ENCODE peak calls at places on chromosomes 13 and 19, in six cellular contexts. R is GM12891, I is H1, S is HepG2, F is GM12878, V is K562. B is an unnamed sample.

GRCh38 chr19:2374808-2375207 is 14.7 kb downstream of the TMPRSS9 start:
- DNase-seq in R (no peak), I (no peak), S (no peak), F (no peak), V (no peak), B (no peak)

GRCh38 chr13:21674271-21675009 is 3.6 kb downstream of the FGF9 start:
- DNase-seq in R (no peak), I (peak), S (no peak), F (no peak), V (peak), B (peak)

GRCh38 chr19:33464010-33464732 is 57.4 kb downstream of the PEPD start:
- DNase-seq in R (no peak), I (no peak), S (no peak), F (no peak), V (no peak), B (no peak)

GRCh38 chr19:43101950-43102349 is 19.4 kb upstream of the PSG2 start:
- DNase-seq in R (no peak), I (no peak), S (no peak), F (no peak), V (no peak), B (no peak)

GRCh38 chr13:69287050-69287698 is 820.5 kb upstream of the ATXN8OS start:
- DNase-seq in R (no peak), I (no peak), S (no peak), F (no peak), V (no peak), B (no peak)

GRCh38 chr19:5621945-5622464 is 571 bp downstream of the SAFB2 start:
- DNase-seq in R (no peak), I (peak), S (no peak), F (no peak), V (peak), B (no peak)

GRCh38 chr13:25752957-25753540 is 298.8 kb downstream of the SHISA2 start:
- DNase-seq in R (no peak), I (no peak), S (no peak), F (no peak), V (no peak), B (no peak)

GRCh38 chr13:35279500-35279899 is 197.0 kb downstream of the MAB21L1 start:
- DNase-seq in R (no peak), I (no peak), S (peak), F (no peak), V (no peak), B (no peak)

GRCh38 chr13:41401371-41401770 is 56.0 kb upstream of the RGCC start:
- DNase-seq in R (no peak), I (no peak), S (no peak), F (no peak), V (no peak), B (no peak)

GRCh38 chr13:113076681-113077401 is 28.8 kb upstream of the F7 start:
- DNase-seq in R (no peak), I (no peak), S (no peak), F (no peak), V (no peak), B (no peak)

GRCh38 chr19:46753420-46754155 is 7.3 kb upstream of the STRN4 start:
- DNase-seq in R (peak), I (peak), S (peak), F (no peak), V (peak), B (no peak)

GRCh38 chr19:4768934-4769777 is 22.4 kb upstream of the FEM1A start:
- DNase-seq in R (peak), I (peak), S (peak), F (no peak), V (peak), B (peak)

GRCh38 chr19:2460245-2460644 is 3.5 kb upstream of the LMNB2 start:
- DNase-seq in R (no peak), I (no peak), S (no peak), F (no peak), V (no peak), B (no peak)

GRCh38 chr13:26601669-26602068 is 44.2 kb downstream of the WASF3 start:
- DNase-seq in R (no peak), I (no peak), S (no peak), F (peak), V (peak), B (no peak)

GRCh38 chr13:97883356-97883755 is 70.1 kb upstream of the IPO5 start:
- DNase-seq in R (no peak), I (no peak), S (no peak), F (no peak), V (no peak), B (no peak)

GRCh38 chr19:5150902-5151741 is 182.2 kb downstream of the KDM4B start:
- DNase-seq in R (peak), I (peak), S (no peak), F (no peak), V (no peak), B (peak)

GRCh38 chr19:5934779-5935472 is 20.9 kb downstream of the CAPS start:
- DNase-seq in R (no peak), I (no peak), S (no peak), F (no peak), V (no peak), B (no peak)

GRCh38 chr13:72504026-72504925 is 223.2 kb downstream of the MZT1 start:
- DNase-seq in R (no peak), I (no peak), S (no peak), F (no peak), V (no peak), B (no peak)

GRCh38 chr13:101085551-101085950 is 330.8 kb downstream of the NALCN start:
- DNase-seq in R (no peak), I (no peak), S (no peak), F (no peak), V (no peak), B (no peak)
- TF ChIP-seq POLR2A in R (no peak), I (no peak), S (no peak), F (no peak), V (no peak), B (no peak)

GRCh38 chr19:40523322-40524047 is 53.2 kb upstream of the SHKBP1 start:
- DNase-seq in R (peak), I (peak), S (peak), F (no peak), V (peak), B (peak)
- TF ChIP-seq TAF1 in R (no peak), I (no peak), S (no peak), F (no peak), V (no peak), B (no peak)

DNA sequence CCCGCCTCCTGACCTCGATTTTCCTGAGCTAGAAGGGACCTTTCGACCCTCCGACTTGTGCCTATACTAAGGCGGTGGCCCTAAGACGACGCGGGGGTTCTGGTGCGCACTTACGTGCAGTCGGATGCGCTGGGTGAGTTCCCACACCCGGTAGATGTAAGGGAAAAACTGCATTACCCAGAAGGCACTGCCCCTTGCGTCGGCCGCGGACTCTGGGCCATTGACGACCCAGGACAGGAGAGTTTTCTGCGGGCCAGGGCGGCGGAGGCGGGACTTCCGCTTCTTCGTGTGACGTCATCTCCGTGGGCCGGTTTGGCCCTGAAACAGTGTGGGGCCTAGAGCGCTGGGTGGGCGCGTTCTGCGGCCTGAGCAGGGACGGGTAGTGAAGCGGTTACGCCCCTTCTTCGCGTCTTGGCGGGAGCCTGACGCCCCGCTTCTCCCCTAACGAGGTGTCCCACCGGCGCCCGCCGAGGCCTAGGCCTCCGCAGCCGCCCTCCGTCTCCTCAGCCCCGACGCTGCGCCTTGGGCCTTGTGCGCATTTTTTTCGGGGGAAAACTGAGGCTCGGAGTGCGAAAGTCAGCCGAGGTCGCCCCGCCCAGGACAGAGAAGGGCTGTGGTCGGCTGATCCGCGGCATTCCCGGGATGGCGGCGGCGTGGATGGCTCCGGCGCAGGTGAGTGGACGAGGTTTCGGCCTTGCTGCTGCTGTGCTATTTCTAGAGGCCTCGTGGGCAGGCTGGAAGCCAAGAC is at the start of gene ZNF460:
- DNase-seq in R (peak), I (peak), S (peak), F (peak), V (peak), B (peak)
- TF ChIP-seq POLR2A in R (peak), I (peak), S (peak), F (peak), V (peak), B (peak)

GRCh38 chr19:18742324-18742723 is 48.8 kb downstream of the COMP start:
- DNase-seq in R (no peak), I (no peak), S (no peak), F (no peak), V (no peak), B (no peak)

GRCh38 chr19:18741566-18742121 is 49.5 kb downstream of the COMP start:
- DNase-seq in R (no peak), I (no peak), S (peak), F (no peak), V (no peak), B (no peak)

GRCh38 chr19:18742838-18743237 is 48.3 kb downstream of the COMP start:
- DNase-seq in R (no peak), I (no peak), S (no peak), F (no peak), V (no peak), B (no peak)

GRCh38 chr19:18744019-18744418 is 47.1 kb downstream of the COMP start:
- DNase-seq in R (no peak), I (no peak), S (no peak), F (no peak), V (no peak), B (no peak)

DNA sequence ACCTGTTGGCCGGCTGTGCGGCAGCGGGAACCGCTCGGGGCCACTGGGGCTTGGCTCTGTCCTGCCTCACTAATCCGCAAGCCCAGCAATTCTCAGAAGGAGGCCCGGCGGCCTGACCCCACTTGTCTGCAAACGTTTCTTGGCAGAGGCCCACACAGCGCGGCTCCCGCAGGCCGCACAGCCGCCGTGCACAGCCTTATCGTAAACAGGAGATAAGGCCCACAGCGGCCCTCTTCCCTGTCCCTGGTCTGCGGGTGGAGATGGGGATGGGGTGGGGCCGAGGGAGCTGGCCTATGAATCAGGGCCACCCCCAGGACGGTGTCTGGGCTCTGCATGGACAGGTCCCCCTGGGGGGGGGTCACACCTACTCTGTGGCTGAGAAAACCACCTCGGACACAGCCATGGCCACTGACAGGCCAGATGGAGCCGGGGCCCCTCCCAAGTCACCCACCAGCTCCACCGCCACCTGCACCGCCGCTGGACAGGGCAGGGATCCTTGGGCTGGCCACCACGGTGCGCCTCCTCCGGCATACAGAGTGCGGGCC is 47.8 kb downstream of the COMP start:
- DNase-seq in R (no peak), I (no peak), S (no peak), F (no peak), V (peak), B (no peak)
- TF ChIP-seq TAF1 in R (no peak), I (no peak), S (no peak), F (no peak), V (no peak), B (no peak)

GRCh38 chr19:11435057-11435832 is at the start of the genes ODAD3 and PRKCSH:
- DNase-seq in R (peak), I (peak), S (peak), F (peak), V (peak), B (peak)
- TF ChIP-seq POLR2A in R (peak), I (no peak), S (peak), F (peak), V (peak), B (peak)

GRCh38 chr19:35090160-35090794 is 25.3 kb upstream of the FXYD3 start:
- DNase-seq in R (peak), I (peak), S (peak), F (no peak), V (peak), B (peak)
- TF ChIP-seq TAF1 in R (no peak), I (no peak), S (no peak), F (no peak), V (no peak), B (no peak)

GRCh38 chr19:40718774-40719391 is 2.0 kb downstream of the ITPKC start:
- DNase-seq in R (no peak), I (no peak), S (peak), F (peak), V (peak), B (no peak)
- TF ChIP-seq POLR2A in R (no peak), I (no peak), S (peak), F (peak), V (no peak), B (peak)

DNA sequence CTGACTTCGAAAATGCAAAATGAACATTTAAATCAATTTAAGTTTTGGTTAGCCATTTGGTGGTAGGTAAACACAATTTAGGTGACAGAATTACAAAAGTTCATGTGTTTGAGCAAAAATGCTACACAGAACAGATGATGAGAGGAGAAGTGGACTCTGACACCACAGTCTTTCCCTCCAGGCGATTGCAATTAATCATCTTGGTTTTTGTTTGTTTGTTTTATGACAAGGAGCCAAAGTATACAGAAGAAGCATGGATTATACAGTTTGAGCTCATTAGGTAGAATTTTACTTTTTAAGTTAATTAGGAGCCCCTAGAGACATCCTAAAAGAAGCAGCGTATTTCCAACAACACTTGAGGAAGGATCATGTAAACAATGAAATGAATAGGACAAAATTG is 49.3 kb upstream of the FREM2 start:
- DNase-seq in R (no peak), I (no peak), S (no peak), F (no peak), V (no peak), B (no peak)
- TF ChIP-seq TAF1 in R (no peak), I (no peak), S (no peak), F (no peak), V (no peak), B (no peak)

GRCh38 chr19:13838943-13839192 is 38.1 kb upstream of the NANOS3 start:
- DNase-seq in R (no peak), I (no peak), S (no peak), F (no peak), V (peak), B (no peak)
- TF ChIP-seq POLR2A in R (no peak), I (no peak), S (no peak), F (peak), V (no peak), B (no peak)

GRCh38 chr19:29505034-29505824 is 20.6 kb upstream of the VSTM2B start:
- DNase-seq in R (no peak), I (no peak), S (no peak), F (no peak), V (no peak), B (no peak)

GRCh38 chr19:29506619-29506911 is 19.2 kb upstream of the VSTM2B start:
- DNase-seq in R (no peak), I (no peak), S (no peak), F (no peak), V (no peak), B (no peak)

GRCh38 chr19:29508181-29508580 is 17.6 kb upstream of the VSTM2B start:
- DNase-seq in R (no peak), I (no peak), S (no peak), F (no peak), V (no peak), B (no peak)

GRCh38 chr19:29509456-29509855 is 16.3 kb upstream of the VSTM2B start:
- DNase-seq in R (no peak), I (no peak), S (no peak), F (no peak), V (no peak), B (no peak)

DNA sequence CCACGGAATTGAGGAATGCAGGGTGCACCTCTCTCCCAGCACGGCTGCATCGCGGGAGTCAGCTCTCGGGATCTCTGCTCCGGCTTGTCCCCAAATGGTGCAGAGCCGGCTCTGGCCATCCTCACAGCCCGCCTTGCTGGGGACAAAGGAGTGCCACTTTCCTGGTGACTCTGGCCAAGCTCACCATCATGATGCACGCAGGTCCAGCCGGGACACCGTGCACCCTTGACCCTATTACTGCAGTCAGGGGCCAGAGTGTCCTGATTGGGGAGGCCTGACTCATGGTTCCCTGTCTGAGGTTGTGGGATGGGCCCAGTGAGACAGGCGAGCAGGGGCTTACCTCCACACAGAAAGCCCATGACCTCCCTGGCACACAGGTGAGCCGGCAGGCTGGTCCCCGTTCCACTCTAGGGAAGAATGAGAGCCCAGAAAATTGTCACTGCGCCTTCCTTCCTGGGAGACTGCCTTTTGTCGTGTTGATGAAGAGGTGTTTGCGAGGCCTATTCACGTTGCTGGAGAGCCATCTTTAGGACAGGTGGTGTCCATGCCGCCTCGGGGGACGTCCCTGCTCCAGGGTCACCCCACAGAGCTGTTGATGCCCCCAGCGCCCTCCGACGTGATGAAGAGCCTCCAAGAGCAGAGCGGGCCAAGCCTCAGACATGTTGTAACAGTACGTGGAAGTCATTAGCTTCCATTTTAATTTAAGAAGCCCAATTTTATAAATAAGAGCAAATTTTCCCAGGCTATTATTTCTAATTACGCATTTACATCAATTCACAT is 18.5 kb upstream of the VSTM2B start:
- DNase-seq in R (no peak), I (no peak), S (no peak), F (no peak), V (no peak), B (no peak)
- TF ChIP-seq TAF1 in R (no peak), I (no peak), S (no peak), F (no peak), V (no peak), B (no peak)

B was measured in GM12892.